ENCODE peak calls at places on chromosomes 4 and X, in eight cellular contexts. One of them, this sample, is unnamed.

GRCh38 chrX:120207009-120207610 is 43.5 kb upstream of the ZBTB33 start:
- DNase-seq in DND-41: no peak
- DNase-seq in lung: no peak
- DNase-seq in fibroblast of pulmonary artery: no peak
- DNase-seq in neural progenitor cell: no peak
- DNase-seq in tibial artery: no peak
- DNase-seq in testis: no peak
- DNase-seq in IMR-90: no peak
- DNase-seq in this sample: no peak

GRCh38 chr4:4395849-4396627 is 9.1 kb downstream of the NSG1 start:
- DNase-seq in DND-41: no peak
- DNase-seq in lung: no peak
- DNase-seq in fibroblast of pulmonary artery: peak; percentile 31
- DNase-seq in neural progenitor cell: peak; percentile 91
- DNase-seq in tibial artery: no peak
- DNase-seq in testis: no peak
- DNase-seq in IMR-90: peak; percentile 53
- DNase-seq in this sample: peak; percentile 13

GRCh38 chr4:147136308-147136707 is 190.6 kb upstream of the TTC29 start:
- DNase-seq in DND-41: no peak
- DNase-seq in lung: no peak
- DNase-seq in fibroblast of pulmonary artery: peak; percentile 93
- DNase-seq in neural progenitor cell: no peak
- DNase-seq in tibial artery: no peak
- DNase-seq in testis: no peak
- DNase-seq in IMR-90: peak; percentile 84
- DNase-seq in this sample: no peak

GRCh38 chr4:150906987-150907633 is 108.0 kb downstream of the LRBA start:
- DNase-seq in DND-41: no peak
- DNase-seq in lung: no peak
- DNase-seq in fibroblast of pulmonary artery: peak; percentile 21
- DNase-seq in neural progenitor cell: peak; percentile 30
- DNase-seq in tibial artery: no peak
- DNase-seq in testis: no peak
- DNase-seq in IMR-90: no peak
- DNase-seq in this sample: no peak

GRCh38 chrX:4668802-4669536 is 955.5 kb upstream of the PRKX start:
- DNase-seq in DND-41: no peak
- DNase-seq in lung: no peak
- DNase-seq in fibroblast of pulmonary artery: no peak
- DNase-seq in neural progenitor cell: no peak
- DNase-seq in tibial artery: no peak
- DNase-seq in testis: no peak
- DNase-seq in IMR-90: no peak
- DNase-seq in this sample: no peak

GRCh38 chrX:9566150-9566621 is 101.3 kb downstream of the TBL1X start:
- DNase-seq in DND-41: peak; percentile 8
- DNase-seq in lung: no peak
- DNase-seq in fibroblast of pulmonary artery: peak; percentile 80
- DNase-seq in neural progenitor cell: no peak
- DNase-seq in tibial artery: peak; percentile 68
- DNase-seq in testis: peak; percentile 71
- DNase-seq in IMR-90: peak; percentile 91
- DNase-seq in this sample: peak; percentile 87

GRCh38 chrX:45428816-45429215 is 228.1 kb upstream of the DIPK2B start:
- DNase-seq in DND-41: no peak
- DNase-seq in lung: no peak
- DNase-seq in fibroblast of pulmonary artery: no peak
- DNase-seq in neural progenitor cell: no peak
- DNase-seq in tibial artery: no peak
- DNase-seq in testis: no peak
- DNase-seq in IMR-90: no peak
- DNase-seq in this sample: peak; percentile 80

GRCh38 chr4:177380730-177381287 is 61.4 kb downstream of the AGA start:
- DNase-seq in DND-41: no peak
- DNase-seq in lung: no peak
- DNase-seq in fibroblast of pulmonary artery: no peak
- DNase-seq in neural progenitor cell: peak; percentile 59
- DNase-seq in tibial artery: no peak
- DNase-seq in testis: peak; percentile 19
- DNase-seq in IMR-90: no peak
- DNase-seq in this sample: no peak

GRCh38 chrX:106933538-106933961 is 13.3 kb downstream of the CLDN2 start:
- DNase-seq in DND-41: peak; percentile 20
- DNase-seq in lung: peak; percentile 31
- DNase-seq in fibroblast of pulmonary artery: peak; percentile 41
- DNase-seq in neural progenitor cell: no peak
- DNase-seq in tibial artery: no peak
- DNase-seq in testis: peak; percentile 25
- DNase-seq in IMR-90: peak; percentile 52
- DNase-seq in this sample: no peak

GRCh38 chrX:133542476-133542875 is 127.2 kb upstream of the GPC4 start:
- DNase-seq in DND-41: no peak
- DNase-seq in lung: no peak
- DNase-seq in fibroblast of pulmonary artery: peak; percentile 14
- DNase-seq in neural progenitor cell: no peak
- DNase-seq in tibial artery: no peak
- DNase-seq in testis: no peak
- DNase-seq in IMR-90: no peak
- DNase-seq in this sample: peak; percentile 69

GRCh38 chr4:3322059-3322550 is 29.3 kb downstream of the RGS12 start:
- DNase-seq in DND-41: no peak
- DNase-seq in lung: no peak
- DNase-seq in fibroblast of pulmonary artery: peak; percentile 54
- DNase-seq in neural progenitor cell: peak; percentile 85
- DNase-seq in tibial artery: peak; percentile 48
- DNase-seq in testis: no peak
- DNase-seq in IMR-90: peak; percentile 46
- DNase-seq in this sample: peak; percentile 53
- H3K4me3 ChIP-seq in DND-41: no peak overlapping the region
- H3K4me3 ChIP-seq in lung: no peak overlapping the region
- H3K4me3 ChIP-seq in fibroblast of pulmonary artery: no peak overlapping the region
- H3K4me3 ChIP-seq in neural progenitor cell: peak overlapping the region; percentile 24
- H3K4me3 ChIP-seq in tibial artery: no peak overlapping the region
- H3K4me3 ChIP-seq in testis: no peak overlapping the region
- H3K4me3 ChIP-seq in IMR-90: no peak overlapping the region
- H3K4me3 ChIP-seq in this sample: no peak overlapping the region

GRCh38 chrX:121322159-121322558 is 274.7 kb downstream of the GLUD2 start:
- DNase-seq in DND-41: no peak
- DNase-seq in lung: no peak
- DNase-seq in fibroblast of pulmonary artery: no peak
- DNase-seq in neural progenitor cell: no peak
- DNase-seq in tibial artery: no peak
- DNase-seq in testis: no peak
- DNase-seq in IMR-90: no peak
- DNase-seq in this sample: no peak
- TF ChIP-seq CTCF in DND-41: peak; percentile 33
- TF ChIP-seq CTCF in lung: no peak
- TF ChIP-seq CTCF in fibroblast of pulmonary artery: peak; percentile 5
- TF ChIP-seq CTCF in neural progenitor cell: no peak
- TF ChIP-seq CTCF in tibial artery: no peak
- TF ChIP-seq CTCF in testis: no peak
- TF ChIP-seq CTCF in IMR-90: peak; percentile 6
- TF ChIP-seq CTCF in this sample: no peak

DNA sequence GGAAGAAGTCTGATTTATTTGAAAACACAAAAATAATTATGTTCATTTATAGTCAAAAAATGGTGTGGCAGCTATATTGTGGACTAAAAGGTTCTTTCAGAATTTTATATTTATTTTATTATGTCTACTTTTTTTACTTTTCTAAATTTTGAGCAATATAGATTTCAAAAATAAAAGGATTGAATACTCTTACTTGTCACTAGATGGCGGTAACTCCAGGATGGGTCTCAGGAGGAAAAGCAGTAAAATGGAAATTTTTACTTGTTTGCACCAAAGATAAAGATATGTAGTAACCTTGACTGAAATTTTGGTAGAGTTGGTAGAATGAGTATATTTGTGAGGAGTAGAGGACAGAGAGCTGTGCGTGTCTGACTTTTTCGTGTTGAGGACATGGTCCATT is 14.5 kb upstream of the DACH2 start:
- DNase-seq in DND-41: no peak
- DNase-seq in lung: no peak
- DNase-seq in fibroblast of pulmonary artery: peak; percentile 20
- DNase-seq in neural progenitor cell: no peak
- DNase-seq in tibial artery: no peak
- DNase-seq in testis: no peak
- DNase-seq in IMR-90: peak; percentile 34
- DNase-seq in this sample: peak; percentile 12
- H3K4me3 ChIP-seq in DND-41: no peak overlapping the region
- H3K4me3 ChIP-seq in lung: no peak overlapping the region
- H3K4me3 ChIP-seq in fibroblast of pulmonary artery: no peak overlapping the region
- H3K4me3 ChIP-seq in neural progenitor cell: no peak overlapping the region
- H3K4me3 ChIP-seq in tibial artery: no peak overlapping the region
- H3K4me3 ChIP-seq in testis: no peak overlapping the region
- H3K4me3 ChIP-seq in IMR-90: no peak overlapping the region
- H3K4me3 ChIP-seq in this sample: no peak overlapping the region

GRCh38 chrX:53354669-53355068 is 67.8 kb downstream of the SMC1A start:
- DNase-seq in DND-41: no peak
- DNase-seq in lung: no peak
- DNase-seq in fibroblast of pulmonary artery: peak; percentile 29
- DNase-seq in neural progenitor cell: no peak
- DNase-seq in tibial artery: no peak
- DNase-seq in testis: no peak
- DNase-seq in IMR-90: peak; percentile 28
- DNase-seq in this sample: no peak
- TF ChIP-seq CTCF in DND-41: no peak
- TF ChIP-seq CTCF in lung: no peak
- TF ChIP-seq CTCF in fibroblast of pulmonary artery: peak; percentile 27
- TF ChIP-seq CTCF in neural progenitor cell: no peak
- TF ChIP-seq CTCF in tibial artery: no peak
- TF ChIP-seq CTCF in testis: no peak
- TF ChIP-seq CTCF in IMR-90: peak; percentile 14
- TF ChIP-seq CTCF in this sample: no peak

DNA sequence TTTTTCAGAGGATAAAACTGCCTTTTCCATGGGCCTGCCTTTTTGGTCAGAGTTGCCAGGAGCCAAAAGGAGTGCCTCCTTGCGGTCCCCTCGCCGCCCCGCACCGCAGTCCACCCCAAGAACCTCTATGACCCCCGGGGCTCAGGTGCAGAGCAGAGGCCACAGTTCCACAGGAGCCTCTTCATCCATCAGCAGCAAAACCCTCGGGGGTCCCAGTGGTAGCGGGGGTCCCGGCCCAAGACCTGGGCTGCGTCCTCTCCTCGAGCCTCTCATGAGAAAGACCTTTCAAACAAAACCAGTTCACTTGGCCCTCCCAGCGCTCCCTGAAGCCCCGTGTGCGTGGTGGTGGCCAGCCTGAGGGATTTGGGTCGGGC is 16.8 kb downstream of the ZFYVE28 start:
- DNase-seq in DND-41: no peak
- DNase-seq in lung: no peak
- DNase-seq in fibroblast of pulmonary artery: no peak
- DNase-seq in neural progenitor cell: no peak
- DNase-seq in tibial artery: peak; percentile 49
- DNase-seq in testis: no peak
- DNase-seq in IMR-90: no peak
- DNase-seq in this sample: no peak
- H3K4me3 ChIP-seq in DND-41: no peak overlapping the region
- H3K4me3 ChIP-seq in lung: no peak overlapping the region
- H3K4me3 ChIP-seq in fibroblast of pulmonary artery: no peak overlapping the region
- H3K4me3 ChIP-seq in neural progenitor cell: peak overlapping the region; percentile 39
- H3K4me3 ChIP-seq in tibial artery: peak overlapping the region; percentile 37
- H3K4me3 ChIP-seq in testis: no peak overlapping the region
- H3K4me3 ChIP-seq in IMR-90: no peak overlapping the region
- H3K4me3 ChIP-seq in this sample: peak overlapping the region; percentile 45

GRCh38 chr4:76987685-76988084 is 38.1 kb downstream of the SEPTIN11 start:
- DNase-seq in DND-41: no peak
- DNase-seq in lung: no peak
- DNase-seq in fibroblast of pulmonary artery: no peak
- DNase-seq in neural progenitor cell: no peak
- DNase-seq in tibial artery: no peak
- DNase-seq in testis: no peak
- DNase-seq in IMR-90: no peak
- DNase-seq in this sample: no peak
- TF ChIP-seq CTCF in DND-41: no peak
- TF ChIP-seq CTCF in lung: no peak
- TF ChIP-seq CTCF in fibroblast of pulmonary artery: peak; percentile 7
- TF ChIP-seq CTCF in neural progenitor cell: no peak
- TF ChIP-seq CTCF in tibial artery: no peak
- TF ChIP-seq CTCF in testis: no peak
- TF ChIP-seq CTCF in IMR-90: peak; percentile 20
- TF ChIP-seq CTCF in this sample: peak; percentile 36

GRCh38 chr4:145731026-145731425 is 51.1 kb downstream of the C4orf51 start:
- DNase-seq in DND-41: no peak
- DNase-seq in lung: no peak
- DNase-seq in fibroblast of pulmonary artery: peak; percentile 31
- DNase-seq in neural progenitor cell: no peak
- DNase-seq in tibial artery: no peak
- DNase-seq in testis: no peak
- DNase-seq in IMR-90: peak; percentile 90
- DNase-seq in this sample: peak; percentile 74

GRCh38 chr4:145734051-145734450 is 54.1 kb downstream of the C4orf51 start:
- DNase-seq in DND-41: no peak
- DNase-seq in lung: no peak
- DNase-seq in fibroblast of pulmonary artery: peak; percentile 17
- DNase-seq in neural progenitor cell: no peak
- DNase-seq in tibial artery: no peak
- DNase-seq in testis: no peak
- DNase-seq in IMR-90: no peak
- DNase-seq in this sample: no peak

GRCh38 chr4:145732416-145732815 is 52.5 kb downstream of the C4orf51 start:
- DNase-seq in DND-41: no peak
- DNase-seq in lung: no peak
- DNase-seq in fibroblast of pulmonary artery: no peak
- DNase-seq in neural progenitor cell: no peak
- DNase-seq in tibial artery: no peak
- DNase-seq in testis: no peak
- DNase-seq in IMR-90: no peak
- DNase-seq in this sample: no peak

GRCh38 chr4:145732895-145733880 is 53.2 kb downstream of the C4orf51 start:
- DNase-seq in DND-41: peak; percentile 90
- DNase-seq in lung: peak; percentile 89
- DNase-seq in fibroblast of pulmonary artery: peak; percentile 95
- DNase-seq in neural progenitor cell: peak; percentile 95
- DNase-seq in tibial artery: peak; percentile 98
- DNase-seq in testis: peak; percentile 96
- DNase-seq in IMR-90: peak; percentile 89
- DNase-seq in this sample: peak; percentile 96

GRCh38 chr4:145732001-145732400 is 52.1 kb downstream of the C4orf51 start:
- DNase-seq in DND-41: no peak
- DNase-seq in lung: no peak
- DNase-seq in fibroblast of pulmonary artery: no peak
- DNase-seq in neural progenitor cell: peak; percentile 20
- DNase-seq in tibial artery: no peak
- DNase-seq in testis: no peak
- DNase-seq in IMR-90: no peak
- DNase-seq in this sample: no peak
- H3K4me3 ChIP-seq in DND-41: no peak overlapping the region
- H3K4me3 ChIP-seq in lung: no peak overlapping the region
- H3K4me3 ChIP-seq in fibroblast of pulmonary artery: no peak overlapping the region
- H3K4me3 ChIP-seq in neural progenitor cell: no peak overlapping the region
- H3K4me3 ChIP-seq in tibial artery: peak overlapping the region; percentile 71
- H3K4me3 ChIP-seq in testis: no peak overlapping the region
- H3K4me3 ChIP-seq in IMR-90: no peak overlapping the region
- H3K4me3 ChIP-seq in this sample: peak overlapping the region; percentile 24

DNA sequence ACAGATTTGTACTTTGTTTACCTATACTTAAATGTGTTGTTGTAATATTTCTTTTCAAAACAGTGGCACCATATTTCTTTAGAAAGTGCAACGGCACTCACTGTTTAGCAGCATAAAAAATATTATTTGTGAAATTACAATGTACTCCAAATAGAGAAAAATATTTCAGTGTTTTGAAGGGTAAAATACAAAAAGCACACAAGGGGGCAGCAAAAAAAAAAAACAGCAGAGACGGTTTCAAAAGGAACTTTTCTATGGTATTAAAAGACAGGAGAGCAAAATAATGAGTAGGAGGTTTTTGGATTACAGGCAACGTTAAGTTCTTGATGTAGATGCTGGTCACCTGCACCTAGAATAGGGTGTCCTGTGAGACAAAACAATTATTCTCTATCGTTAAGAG is 2.0 kb downstream of the NUDT11 start:
- DNase-seq in DND-41: no peak
- DNase-seq in lung: no peak
- DNase-seq in fibroblast of pulmonary artery: no peak
- DNase-seq in neural progenitor cell: no peak
- DNase-seq in tibial artery: no peak
- DNase-seq in testis: no peak
- DNase-seq in IMR-90: no peak
- DNase-seq in this sample: no peak
- TF ChIP-seq CTCF in DND-41: no peak
- TF ChIP-seq CTCF in lung: no peak
- TF ChIP-seq CTCF in fibroblast of pulmonary artery: peak; percentile 33
- TF ChIP-seq CTCF in neural progenitor cell: peak; percentile 37
- TF ChIP-seq CTCF in tibial artery: no peak
- TF ChIP-seq CTCF in testis: no peak
- TF ChIP-seq CTCF in IMR-90: peak; percentile 25
- TF ChIP-seq CTCF in this sample: peak; percentile 40